ENCODE peak calls at places on chromosomes 2 and 18, in seven cellular contexts. C is stimulated activated CD4-positive, alpha-beta T cell treated with anti-CD3 and anti-CD28 coated beads, TNF-alpha, amount 100 ng/mL, for 48 hours; K is T-helper 2 cell; R is hepatic stellate cell; Q is T-helper 17 cell; G is WTC11; U is CD8-positive, alpha-beta memory T cell. Y is an unnamed sample.

GRCh38 chr18:13018379-13018778 is 27.2 kb downstream of the CEP192 start:
- DNase-seq in U (no peak), Q (no peak), K (no peak), C (no peak), G (no peak), R (no peak), Y (no peak)

GRCh38 chr2:1766851-1767771 is 22.8 kb upstream of the PXDN start:
- DNase-seq in C (no peak), U (no peak), R (no peak), K (no peak), Q (no peak), G (no peak), Y (no peak)

GRCh38 chr2:157725856-157726255 is 97.2 kb upstream of the ACVR1C start:
- DNase-seq in R (no peak), Q (no peak), G (no peak), U (no peak), C (no peak), K (no peak), Y (no peak)

GRCh38 chr2:39667142-39667880 is 1.6 kb downstream of the TMEM178A start:
- DNase-seq in U (no peak), C (no peak), Q (no peak), K (no peak), R (no peak), G (no peak), Y (no peak)

GRCh38 chr18:37546023-37546537 is 19.5 kb downstream of the CELF4 start:
- DNase-seq in G (no peak), U (no peak), C (no peak), Q (no peak), R (no peak), K (no peak), Y (no peak)

GRCh38 chr2:181764095-181764963 is 84.0 kb upstream of the NEUROD1 start:
- DNase-seq in Q (no peak), R (no peak), C (no peak), G (no peak), U (no peak), K (no peak), Y (no peak)

GRCh38 chr2:127343277-127343676 is 44.5 kb downstream of the MAP3K2 start:
- DNase-seq in C (no peak), U (no peak), Q (no peak), G (no peak), K (no peak), R (no peak), Y (no peak)

GRCh38 chr2:45190481-45190880 is 181.2 kb upstream of the SIX2 start:
- DNase-seq in Q (no peak), K (no peak), G (no peak), R (peak), C (no peak), U (no peak), Y (no peak)

GRCh38 chr2:143901185-143901842 is 618.6 kb downstream of the ZEB2 start:
- DNase-seq in Q (no peak), U (no peak), G (no peak), C (no peak), R (peak), K (no peak), Y (no peak)

GRCh38 chr2:48852938-48853337 is 97.4 kb upstream of the LHCGR start:
- DNase-seq in C (no peak), K (no peak), U (no peak), Q (no peak), G (no peak), R (peak), Y (no peak)

GRCh38 chr2:100427627-100428258 is 10.3 kb upstream of the CHST10 start:
- DNase-seq in K (peak), Q (peak), U (peak), G (peak), C (peak), R (peak), Y (peak)

GRCh38 chr2:137367361-137367760 is 596.9 kb upstream of the HNMT start:
- DNase-seq in C (no peak), G (no peak), U (no peak), Q (no peak), K (no peak), R (no peak), Y (no peak)

GRCh38 chr2:147451902-147452515 is 392.8 kb upstream of the ACVR2A start:
- DNase-seq in K (no peak), C (no peak), U (no peak), G (no peak), Q (no peak), R (no peak), Y (no peak)

GRCh38 chr2:218074031-218074430 is 5.0 kb downstream of the RUFY4 start:
- DNase-seq in R (no peak), K (no peak), G (peak), Q (no peak), C (peak), U (no peak), Y (peak)

GRCh38 chr18:59268722-59269562 is 4.3 kb downstream of the RAX start:
- DNase-seq in K (no peak), R (peak), U (no peak), G (peak), C (peak), Q (no peak), Y (peak)

GRCh38 chr2:74560591-74560990 is 6.1 kb downstream of the DOK1 start:
- DNase-seq in K (no peak), G (no peak), Q (no peak), R (no peak), U (no peak), C (no peak), Y (peak)

GRCh38 chr18:7079231-7079630 is 38.4 kb downstream of the LAMA1 start:
- DNase-seq in U (no peak), C (no peak), R (no peak), Q (no peak), K (no peak), G (no peak), Y (no peak)

GRCh38 chr2:12718662-12719399 is 2.1 kb downstream of the TRIB2 start:
- DNase-seq in C (no peak), G (no peak), Q (no peak), K (no peak), U (peak), R (no peak), Y (peak)

GRCh38 chr2:19785432-19785831 is 116.4 kb downstream of the TTC32 start:
- DNase-seq in K (no peak), U (no peak), Q (no peak), C (no peak), R (no peak), G (no peak), Y (no peak)

GRCh38 chr18:24114924-24115549 is 23.8 kb upstream of the CABYR start:
- DNase-seq in U (no peak), C (no peak), G (no peak), R (no peak), K (no peak), Q (no peak), Y (no peak)

GRCh38 chr2:26150243-26150642 is 22.6 kb upstream of the GAREM2 start:
- DNase-seq in Q (no peak), R (no peak), U (no peak), G (no peak), C (no peak), K (no peak), Y (no peak)

GRCh38 chr2:221529943-221530652 is 42.0 kb downstream of the EPHA4 start:
- DNase-seq in G (no peak), R (peak), C (no peak), Q (no peak), K (no peak), U (no peak), Y (no peak)

GRCh38 chr2:99883356-99883867 is 259.0 kb downstream of the AFF3 start:
- DNase-seq in U (no peak), G (no peak), Q (no peak), K (no peak), C (no peak), R (no peak), Y (no peak)

GRCh38 chr2:101264360-101264939 is 11.8 kb downstream of the CNOT11 start:
- DNase-seq in Q (no peak), R (no peak), K (no peak), G (no peak), U (no peak), C (no peak), Y (no peak)

GRCh38 chr2:64952113-64952895 is 36.9 kb upstream of the SLC1A4 start:
- DNase-seq in G (no peak), Q (no peak), K (no peak), R (no peak), U (no peak), C (no peak), Y (no peak)

GRCh38 chr2:132877923-132878322 is 207.9 kb upstream of the LYPD1 start:
- DNase-seq in G (no peak), Q (no peak), R (no peak), K (no peak), C (no peak), U (no peak), Y (no peak)

GRCh38 chr2:220335591-220335915 is 708.1 kb downstream of the SLC4A3 start:
- DNase-seq in R (no peak), U (no peak), G (no peak), Q (no peak), K (no peak), C (no peak), Y (no peak)

GRCh38 chr2:102266204-102266603 is 45.2 kb upstream of the IL1RL1 start:
- DNase-seq in R (no peak), Q (no peak), U (no peak), G (no peak), K (no peak), C (no peak), Y (no peak)

GRCh38 chr18:63138469-63139340 is 180.9 kb downstream of the BCL2 start:
- DNase-seq in G (peak), K (no peak), C (no peak), Q (no peak), U (no peak), R (no peak), Y (peak)

GRCh38 chr2:68110102-68110501 is 47.3 kb upstream of the C1D start:
- DNase-seq in Q (no peak), K (no peak), G (no peak), C (no peak), U (no peak), R (no peak), Y (no peak)

Y was measured in endothelial cell.